ENCODE peak calls at places on chromosomes 5 and 9, in seven cellular contexts. F is sigmoid colon, W is ovary, U is stomach, O is A549, V is GM12878, I is SK-N-SH. S is an unnamed sample.

GRCh38 chr5:169003721-169004481 is 297.0 kb downstream of the SLIT3 start:
- DNase-seq in F (no peak), W (peak), U (peak), O (peak), V (no peak), I (peak), S (no peak)

GRCh38 chr5:105304859-105305258 is 1742.3 kb upstream of the NUDT12 start:
- DNase-seq in F (no peak), W (no peak), U (no peak), O (no peak), V (no peak), I (no peak), S (no peak)

GRCh38 chr5:44389410-44389879 is at the start of gene FGF10:
- DNase-seq in F (peak), W (peak), U (no peak), O (no peak), V (no peak), I (peak), S (no peak)

GRCh38 chr5:170628028-170628427 is 124.2 kb downstream of the KCNIP1 start:
- DNase-seq in F (peak), W (no peak), U (no peak), O (no peak), V (no peak), I (no peak), S (no peak)

GRCh38 chr5:67146574-67146973 is 50.0 kb downstream of the CD180 start:
- DNase-seq in F (no peak), W (no peak), U (no peak), O (no peak), V (no peak), I (no peak), S (no peak)

GRCh38 chr5:132094393-132095076 is 20.9 kb downstream of the CSF2 start:
- DNase-seq in F (no peak), W (no peak), U (no peak), O (peak), V (no peak), I (no peak), S (no peak)

GRCh38 chr5:73892806-73893205 is 266.8 kb downstream of the ARHGEF28 start:
- DNase-seq in F (no peak), W (no peak), U (no peak), O (no peak), V (no peak), I (no peak), S (no peak)

GRCh38 chr5:17087035-17087434 is 130.4 kb upstream of the BASP1 start:
- DNase-seq in F (no peak), W (no peak), U (no peak), O (peak), V (no peak), I (no peak), S (no peak)

GRCh38 chr5:76326559-76327351 is 76.3 kb upstream of the IQGAP2 start:
- DNase-seq in F (no peak), W (no peak), U (no peak), O (no peak), V (no peak), I (no peak), S (no peak)

GRCh38 chr5:145979270-145980223 is 43.2 kb downstream of the SH3RF2 start:
- DNase-seq in F (no peak), W (no peak), U (peak), O (peak), V (no peak), I (no peak), S (no peak)

GRCh38 chr9:20189871-20190270 is 401.0 kb upstream of the SLC24A2 start:
- DNase-seq in F (no peak), W (no peak), U (no peak), O (no peak), V (no peak), I (no peak), S (no peak)
- TF ChIP-seq EP300 in F (no peak), W (no peak), U (no peak), O (no peak), V (no peak), I (no peak), S (no peak)

GRCh38 chr9:27437652-27438373 is 86.3 kb upstream of the IFNK start:
- DNase-seq in F (no peak), W (no peak), U (no peak), O (no peak), V (no peak), I (no peak), S (no peak)
- TF ChIP-seq EP300 in F (no peak), W (no peak), U (no peak), O (no peak), V (no peak), I (no peak), S (no peak)

DNA sequence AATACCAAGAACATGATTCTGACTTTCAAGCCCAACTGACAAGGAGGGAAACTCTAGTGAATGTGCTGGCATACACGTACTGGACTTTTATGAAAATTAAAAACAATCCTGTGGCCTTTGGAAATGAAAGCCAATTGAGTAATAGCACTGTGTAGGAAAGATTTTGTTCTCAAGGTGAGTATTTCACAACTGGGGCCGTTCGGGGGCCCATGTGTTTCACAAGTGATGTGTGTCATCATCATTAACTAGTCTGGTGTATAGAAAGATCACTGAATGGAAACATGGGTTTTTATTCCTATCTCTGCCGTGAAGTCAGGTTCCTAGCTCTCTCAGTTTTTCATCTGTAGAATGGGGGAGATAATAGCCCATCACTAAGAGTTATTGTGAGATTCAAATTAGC is 605.0 kb upstream of the CLINT1 start:
- DNase-seq in F (peak), W (no peak), U (no peak), O (no peak), V (no peak), I (no peak), S (peak)
- TF ChIP-seq EP300 in F (no peak), W (peak), U (no peak), O (no peak), V (no peak), I (no peak), S (peak)

GRCh38 chr9:113220467-113221002 is 542 bp downstream of the FKBP15 start:
- DNase-seq in F (no peak), W (no peak), U (no peak), O (no peak), V (no peak), I (no peak), S (no peak)

GRCh38 chr9:113221800-113222481 is 597 bp downstream of the SLC31A1 start:
- DNase-seq in F (no peak), W (no peak), U (no peak), O (no peak), V (no peak), I (peak), S (no peak)

GRCh38 chr9:113222482-113222841 is 1.1 kb downstream of the SLC31A1 start:
- DNase-seq in F (no peak), W (no peak), U (no peak), O (no peak), V (no peak), I (no peak), S (no peak)

GRCh38 chr9:113219972-113220371 is 1.1 kb downstream of the FKBP15 start:
- DNase-seq in F (no peak), W (no peak), U (no peak), O (no peak), V (peak), I (no peak), S (no peak)

DNA sequence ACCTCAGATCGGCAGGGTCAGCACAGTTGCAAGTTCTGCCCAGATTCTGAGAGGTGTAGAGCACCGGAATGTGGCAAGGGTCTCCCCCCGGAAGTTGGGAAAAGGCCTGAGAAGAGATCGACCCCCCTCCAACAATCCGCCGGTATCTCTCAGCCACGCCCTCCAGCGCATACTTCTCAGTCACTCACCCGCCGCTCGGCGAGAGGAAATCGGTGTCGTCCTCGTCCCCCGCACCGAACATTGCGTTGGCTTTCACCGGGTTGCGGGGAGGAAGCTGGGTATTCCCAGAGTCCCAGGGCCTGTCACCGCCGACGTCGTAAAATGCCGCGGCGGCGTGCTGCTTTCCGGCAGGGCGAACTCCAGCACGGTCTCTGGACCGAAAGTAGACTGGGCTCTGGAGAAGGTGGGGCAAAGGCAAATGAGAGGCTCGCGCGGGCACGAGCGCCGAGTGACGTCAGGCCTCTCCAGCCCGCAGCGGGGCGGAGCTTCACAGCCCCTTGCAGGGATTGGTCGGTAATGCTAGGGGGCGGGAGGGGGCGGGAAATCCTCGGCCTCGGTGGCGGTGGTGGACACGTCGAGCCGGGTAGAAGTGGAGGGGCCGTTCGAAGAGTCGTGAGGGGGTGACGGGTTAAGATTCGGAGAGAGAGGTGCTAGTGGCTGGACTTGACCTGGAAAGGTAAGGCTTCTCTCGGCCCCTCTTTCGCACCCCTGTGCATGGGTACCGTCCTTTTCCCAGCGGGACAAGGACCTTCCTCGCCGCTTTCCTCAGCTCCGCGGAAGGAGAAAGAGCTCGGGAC is at the start of the genes FKBP15 and SLC31A1:
- DNase-seq in F (peak), W (peak), U (peak), O (peak), V (peak), I (peak), S (peak)
- TF ChIP-seq EP300 in F (no peak), W (peak), U (no peak), O (no peak), V (peak), I (no peak), S (peak)

GRCh38 chr9:89044881-89045280 is 53.6 kb downstream of the S1PR3 start:
- DNase-seq in F (no peak), W (no peak), U (no peak), O (no peak), V (no peak), I (no peak), S (no peak)
- TF ChIP-seq EP300 in F (no peak), W (no peak), U (no peak), O (no peak), V (no peak), I (no peak), S (no peak)

DNA sequence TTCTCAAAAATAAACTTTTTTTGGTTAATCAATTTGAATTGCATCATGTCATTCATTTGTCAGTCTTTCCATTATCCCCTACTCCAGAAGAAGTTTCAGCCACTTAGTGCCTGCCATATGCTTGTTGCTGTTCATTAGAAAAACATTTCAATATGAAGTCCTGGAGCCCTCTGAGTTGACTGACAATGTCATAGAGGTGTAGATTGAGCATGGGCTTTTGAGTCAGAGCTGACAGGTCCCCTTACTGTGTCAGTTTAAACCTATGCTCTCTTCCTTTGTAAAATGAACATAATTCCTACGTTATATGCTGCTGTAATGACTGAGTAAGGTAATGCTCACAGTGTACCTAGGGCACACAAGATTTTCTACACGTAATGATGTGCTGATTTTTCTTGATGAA is 114.0 kb downstream of the CTNND2 start:
- DNase-seq in F (no peak), W (no peak), U (no peak), O (no peak), V (no peak), I (no peak), S (no peak)
- TF ChIP-seq EP300 in F (no peak), W (no peak), U (no peak), O (no peak), V (no peak), I (no peak), S (no peak)

DNA sequence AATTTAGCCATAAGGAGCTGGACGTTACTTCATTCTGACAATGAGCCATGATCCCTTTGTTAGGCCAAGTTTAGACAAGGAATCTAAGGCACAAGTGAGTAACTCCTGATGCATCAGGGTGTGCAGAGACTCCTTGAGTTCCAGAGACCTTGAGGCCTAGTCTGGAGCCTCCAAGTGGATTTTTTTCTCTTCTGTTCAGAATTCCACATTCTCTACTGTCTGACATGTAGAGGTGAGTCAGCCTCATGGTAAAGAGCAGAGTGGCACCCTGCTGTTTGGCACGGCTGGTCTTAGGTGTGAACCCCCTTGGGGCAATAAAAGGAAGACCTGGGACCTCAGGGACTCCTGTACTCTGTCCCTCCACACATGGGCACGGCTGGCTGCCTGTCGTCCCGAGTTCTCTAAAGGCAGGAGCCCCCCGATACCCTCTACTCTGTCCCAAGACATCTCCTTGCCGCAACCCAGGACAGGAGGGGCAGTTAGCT is 22.0 kb upstream of the TGFBI start:
- DNase-seq in F (no peak), W (no peak), U (no peak), O (peak), V (no peak), I (no peak), S (no peak)
- TF ChIP-seq EP300 in F (no peak), W (no peak), U (no peak), O (peak), V (no peak), I (peak), S (no peak)